ENCODE peak calls at places on chromosomes 13 and 19, in five cellular contexts. K is CD8-positive, alpha-beta memory T cell; E is dermis blood vessel endothelial cell; T is DMS79 treated with DMSO at 0.1 percent for 48 hours; W is T-helper 2 cell. J is an unnamed sample.

GRCh38 chr19:7348587-7349230 is at the start of gene ARHGEF18:
- DNase-seq in T (no peak), W (peak; percentile 40), K (peak; percentile 26), E (no peak), J (no peak)

GRCh38 chr19:2164020-2164988 is 571 bp downstream of the DOT1L start:
- DNase-seq in K (no peak), T (no peak), W (no peak), E (peak; percentile 23), J (no peak)

GRCh38 chr13:114110091-114110829 is 22.2 kb downstream of the RASA3 start:
- DNase-seq in W (peak; percentile 70), E (peak; percentile 93), K (peak; percentile 63), T (peak; percentile 66), J (no peak)

GRCh38 chr19:4768934-4769777 is 22.4 kb upstream of the FEM1A start:
- DNase-seq in T (peak; percentile 91), W (peak; percentile 72), K (peak; percentile 70), E (peak; percentile 88), J (peak; percentile 15)

GRCh38 chr13:112815871-112816270 is 126.0 kb downstream of the ATP11A start:
- DNase-seq in W (no peak), E (no peak), K (no peak), T (no peak), J (no peak)

GRCh38 chr19:5973867-5974635 is 3.9 kb downstream of the RANBP3 start:
- DNase-seq in W (no peak), T (no peak), K (no peak), E (no peak), J (no peak)

GRCh38 chr19:3024870-3025515 is 4.1 kb downstream of the TLE2 start:
- DNase-seq in W (no peak), K (no peak), E (peak; percentile 25), T (peak; percentile 42), J (no peak)

GRCh38 chr19:18594096-18594823 is 5.7 kb downstream of the REX1BD start:
- DNase-seq in K (peak; percentile 71), T (peak; percentile 57), E (peak; percentile 83), W (peak; percentile 69), J (peak; percentile 14)

GRCh38 chr19:10748924-10749434 is 31.1 kb downstream of the DNM2 start:
- DNase-seq in W (no peak), T (peak; percentile 12), E (peak; percentile 37), K (no peak), J (peak; percentile 20)

GRCh38 chr13:40064723-40065122 is 409.3 kb downstream of the COG6 start:
- DNase-seq in T (no peak), W (no peak), E (peak; percentile 70), K (no peak), J (peak; percentile 63)

GRCh38 chr19:55333870-55334269 is 5.8 kb upstream of the KMT5C start:
- DNase-seq in K (no peak), T (peak; percentile 37), E (no peak), W (no peak), J (no peak)

GRCh38 chr13:24661713-24662112 is 18.5 kb upstream of the ATP12A start:
- DNase-seq in W (no peak), K (no peak), E (no peak), T (no peak), J (no peak)

GRCh38 chr19:18709546-18709945 is 26.1 kb downstream of the CRTC1 start:
- DNase-seq in K (no peak), W (no peak), E (no peak), T (no peak), J (no peak)

GRCh38 chr19:38031423-38031770 is 124.4 kb downstream of the SIPA1L3 start:
- DNase-seq in T (no peak), E (peak; percentile 95), K (no peak), W (no peak), J (peak; percentile 17)

GRCh38 chr13:33284916-33285315 is 639 bp downstream of the STARD13 start:
- DNase-seq in K (no peak), T (no peak), W (no peak), E (peak; percentile 57), J (no peak)

GRCh38 chr19:35328851-35329285 is at the start of gene CD22:
- DNase-seq in K (no peak), T (no peak), W (no peak), E (no peak), J (no peak)

GRCh38 chr13:34833562-34834182 is 108.4 kb upstream of the NBEA start:
- DNase-seq in E (no peak), T (no peak), K (no peak), W (no peak), J (no peak)

GRCh38 chr13:47437411-47437810 is 540.6 kb upstream of the HTR2A start:
- DNase-seq in K (no peak), W (no peak), T (no peak), E (no peak), J (no peak)

GRCh38 chr13:99198630-99199029 is 2.0 kb upstream of the UBAC2 start:
- DNase-seq in T (no peak), W (no peak), K (no peak), E (no peak), J (no peak)

GRCh38 chr13:73141292-73141771 is 82.5 kb downstream of the KLF5 start:
- DNase-seq in K (no peak), E (peak; percentile 46), T (no peak), W (no peak), J (no peak)

GRCh38 chr19:49875801-49876421 is 1.2 kb downstream of the AKT1S1 start:
- DNase-seq in E (peak; percentile 64), T (peak; percentile 66), W (peak; percentile 39), K (peak; percentile 46), J (no peak)

GRCh38 chr19:10520652-10521318 is 3.5 kb upstream of the S1PR5 start:
- DNase-seq in E (no peak), K (no peak), W (no peak), T (no peak), J (no peak)

GRCh38 chr13:40813662-40814454 is 24.4 kb downstream of the SLC25A15 start:
- DNase-seq in T (no peak), E (peak; percentile 60), K (no peak), W (no peak), J (no peak)

GRCh38 chr19:1864480-1865171 is 1.2 kb upstream of the KLF16 start:
- DNase-seq in W (no peak), K (peak; percentile 54), E (peak; percentile 80), T (no peak), J (no peak)

GRCh38 chr19:3095375-3096191 is 1.4 kb downstream of the GNA11 start:
- DNase-seq in T (no peak), K (peak; percentile 23), W (peak; percentile 67), E (peak; percentile 46), J (no peak)

GRCh38 chr13:43261018-43261417 is 237.6 kb downstream of the DNAJC15 start:
- DNase-seq in E (no peak), K (no peak), W (no peak), T (no peak), J (no peak)

GRCh38 chr13:109145631-109146030 is 516.2 kb downstream of the MYO16 start:
- DNase-seq in W (no peak), T (peak; percentile 28), K (no peak), E (peak; percentile 13), J (peak; percentile 36)

GRCh38 chr19:20513179-20513934 is 52.2 kb downstream of the ZNF737 start:
- DNase-seq in W (no peak), T (peak; percentile 44), K (no peak), E (no peak), J (no peak)